ENCODE peak calls at places on chromosomes 5 and 9, in four cellular contexts. I is GM12878, R is K562, B is HepG2. E is an unnamed sample.
A peak's percentile ranks its signal among the peaks of the same experiment; 100 is the strongest.

GRCh38 chr5:133910596-133910995 is 57.8 kb downstream of the C5orf15 start:
- DNase-seq in R (no peak), I (no peak), B (no peak), E (no peak)

GRCh38 chr9:77952641-77953341 is 78.8 kb downstream of the GNAQ start:
- DNase-seq in I (no peak), B (no peak), R (no peak), E (no peak)

GRCh38 chr5:156595132-156595787 is 254.8 kb upstream of the PPP1R2B start:
- DNase-seq in I (no peak), B (no peak), R (no peak), E (no peak)

GRCh38 chr5:73603998-73604397 is 22.0 kb upstream of the ARHGEF28 start:
- DNase-seq in R (no peak), I (no peak), B (no peak), E (no peak)

GRCh38 chr9:16985559-16986348 is 115.3 kb upstream of the BNC2 start:
- DNase-seq in R (no peak), B (no peak), I (no peak), E (no peak)

GRCh38 chr5:56686337-56687198 is 128.8 kb upstream of the MAP3K1 start:
- DNase-seq in I (peak; percentile 46), R (no peak), B (no peak), E (no peak)

GRCh38 chr5:1161832-1162229 is 39.6 kb upstream of the SLC6A19 start:
- DNase-seq in R (no peak), B (no peak), I (no peak), E (no peak)

GRCh38 chr9:1231998-1232919 is 182.1 kb downstream of the DMRT2 start:
- DNase-seq in B (peak; percentile 84), R (no peak), I (no peak), E (no peak)

GRCh38 chr9:17148324-17148723 is 13.5 kb downstream of the CNTLN start:
- DNase-seq in R (no peak), B (no peak), I (no peak), E (no peak)

GRCh38 chr5:102312586-102312985 is 16.5 kb upstream of the SLCO4C1 start:
- DNase-seq in I (no peak), B (no peak), R (no peak), E (no peak)

GRCh38 chr9:18490591-18491370 is 16.8 kb downstream of the ADAMTSL1 start:
- DNase-seq in I (no peak), R (no peak), B (no peak), E (no peak)

GRCh38 chr5:176886336-176887251 is 12.6 kb downstream of the HK3 start:
- DNase-seq in I (no peak), B (no peak), R (no peak), E (no peak)

GRCh38 chr9:122561446-122561845 is 8.5 kb downstream of the OR1N2 start:
- DNase-seq in R (no peak), I (no peak), B (no peak), E (no peak)

GRCh38 chr9:121839726-121840500 is 188.5 kb downstream of the DAB2IP start:
- DNase-seq in R (no peak), B (no peak), I (peak; percentile 40), E (no peak)

GRCh38 chr9:38074441-38074943 is 5.5 kb upstream of the SHB start:
- DNase-seq in R (no peak), I (no peak), B (peak; percentile 72), E (no peak)

GRCh38 chr5:172834570-172835245 is 657 bp downstream of the ERGIC1 start:
- DNase-seq in B (peak; percentile 66), I (no peak), R (no peak), E (peak; percentile 39)

GRCh38 chr5:143248822-143249579 is 154.5 kb downstream of the NR3C1 start:
- DNase-seq in I (no peak), B (peak; percentile 24), R (peak; percentile 64), E (no peak)

GRCh38 chr5:115818821-115819220 is 2.4 kb upstream of the CDO1 start:
- DNase-seq in I (no peak), B (no peak), R (no peak), E (no peak)

DNA sequence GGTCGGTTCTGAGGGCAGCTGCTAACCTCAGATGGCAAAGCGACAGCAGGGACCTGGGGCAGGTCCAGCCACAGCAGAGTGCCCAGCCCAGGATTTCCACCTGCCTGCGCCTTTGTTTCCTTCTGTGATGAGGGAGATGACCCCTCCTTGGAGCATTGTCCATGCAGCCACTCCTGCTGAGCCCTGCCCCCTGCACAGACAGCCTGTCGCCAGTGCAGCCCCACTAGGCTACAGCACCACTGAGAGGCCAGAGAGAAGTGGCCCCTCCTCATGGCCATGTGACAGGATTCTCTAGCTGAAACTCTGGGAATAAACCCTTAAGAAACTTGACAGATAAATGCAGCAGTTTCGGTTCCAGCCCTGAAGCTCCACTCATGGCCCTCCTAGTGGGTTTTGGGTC is 10.5 kb upstream of the MRNIP start:
- DNase-seq in B (no peak), R (no peak), I (no peak), E (no peak)
- TF ChIP-seq FOXM1 in B (no peak), R (no peak), I (no peak), E (no peak)

DNA sequence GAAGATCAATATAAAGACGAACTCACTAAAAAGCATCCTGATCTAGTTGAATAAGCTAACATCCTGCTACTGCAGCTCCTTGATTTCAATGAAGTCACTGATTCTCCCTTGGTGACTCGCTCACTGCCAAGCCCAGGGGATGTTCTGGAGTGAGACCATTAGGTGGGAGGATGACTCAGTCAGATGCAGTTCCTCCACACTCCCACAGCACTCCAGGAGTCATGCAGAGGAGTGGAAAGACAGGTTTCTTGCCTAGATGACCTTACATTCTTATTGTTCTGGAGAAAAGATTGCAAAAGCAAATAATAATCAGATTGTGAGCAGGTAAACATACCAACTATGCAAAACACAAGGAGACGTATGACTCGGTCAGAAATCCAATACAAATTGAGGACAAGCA is 15.3 kb downstream of the GCNT4 start:
- DNase-seq in R (no peak), I (no peak), B (peak; percentile 16), E (peak; percentile 13)
- TF ChIP-seq TARDBP in R (no peak), I (no peak), B (no peak), E (no peak)

DNA sequence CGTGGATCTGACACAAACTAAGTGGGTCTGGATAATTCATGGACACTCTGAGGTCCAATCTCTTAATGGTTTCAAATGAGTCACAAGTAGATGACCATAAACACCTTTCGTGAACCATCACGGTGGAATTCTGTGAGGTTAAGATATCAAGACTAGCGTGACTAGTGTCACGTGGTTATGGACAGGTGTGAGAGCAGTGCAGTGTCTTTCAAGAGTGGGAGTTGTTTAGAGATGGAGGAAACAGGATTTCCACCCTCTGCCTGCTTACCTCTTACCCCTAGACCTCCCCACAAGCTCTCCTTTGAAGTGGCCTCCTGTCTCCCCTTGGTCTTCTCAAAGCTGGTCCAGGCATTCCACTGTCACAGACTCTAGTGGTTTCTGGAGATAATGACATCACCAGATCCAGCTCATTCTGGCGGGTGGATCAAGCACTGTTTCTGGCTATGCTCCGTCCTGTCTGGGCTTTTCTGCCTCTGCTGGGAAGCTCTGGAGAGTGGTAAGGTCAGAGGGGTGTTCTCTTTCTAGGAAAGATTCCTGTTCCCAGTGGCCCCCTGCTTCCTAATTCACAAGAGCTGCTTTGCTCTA is 20.0 kb upstream of the ZNF782 start:
- DNase-seq in B (no peak), I (no peak), R (no peak), E (no peak)
- TF ChIP-seq FOXM1 in B (no peak), I (no peak), R (no peak), E (no peak)

GRCh38 chr9:20320921-20321320 is 301.4 kb downstream of the MLLT3 start:
- DNase-seq in B (no peak), I (no peak), R (no peak), E (no peak)

GRCh38 chr9:20317701-20318100 is 304.6 kb downstream of the MLLT3 start:
- DNase-seq in R (no peak), B (no peak), I (no peak), E (no peak)

GRCh38 chr9:20321683-20322082 is 300.6 kb downstream of the MLLT3 start:
- DNase-seq in B (no peak), I (no peak), R (no peak), E (no peak)

GRCh38 chr9:20319241-20319640 is 303.1 kb downstream of the MLLT3 start:
- DNase-seq in R (no peak), I (no peak), B (no peak), E (no peak)

DNA sequence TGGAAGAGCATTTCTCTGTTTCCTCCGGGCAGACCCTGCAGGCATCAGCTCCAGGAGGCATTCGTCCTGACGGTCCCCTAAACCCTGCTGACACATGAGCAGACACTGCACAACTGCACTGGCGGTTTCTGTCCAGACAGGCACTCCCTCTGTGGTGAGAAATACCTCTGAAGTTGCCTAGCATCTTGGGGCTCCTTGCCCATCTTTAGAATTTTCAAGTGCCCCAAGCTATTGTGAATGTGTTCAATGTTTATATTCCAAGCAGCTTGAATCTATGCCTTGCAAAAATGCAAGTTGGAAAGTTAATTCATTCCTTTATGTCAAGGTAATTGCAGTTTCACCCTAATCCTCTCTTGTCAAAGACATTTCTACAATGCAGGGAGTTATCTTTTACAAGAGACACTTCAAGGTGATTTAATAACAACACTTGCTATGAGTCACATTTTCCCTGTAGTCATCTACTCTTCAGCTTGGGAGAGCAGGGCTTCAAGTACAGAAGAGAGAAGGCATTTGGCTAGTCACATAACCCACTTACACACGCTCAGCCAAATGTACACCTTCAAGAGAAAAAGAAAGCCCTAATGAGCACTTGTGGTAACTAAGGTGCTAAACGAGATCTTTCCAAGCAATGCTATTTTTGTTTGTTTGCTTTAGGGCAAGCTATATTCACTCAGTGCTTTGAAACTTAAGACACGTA is 302.5 kb downstream of the MLLT3 start:
- DNase-seq in I (no peak), B (no peak), R (no peak), E (peak; percentile 45)
- TF ChIP-seq TARDBP in I (no peak), B (no peak), R (no peak), E (no peak)

GRCh38 chr5:114369680-114370417 is 8.0 kb downstream of the KCNN2 start:
- DNase-seq in R (no peak), I (no peak), B (no peak), E (no peak)

GRCh38 chr5:114362197-114362976 is 517 bp downstream of the KCNN2 start:
- DNase-seq in I (no peak), B (no peak), R (no peak), E (peak; percentile 42)

GRCh38 chr5:114362977-114363721 is 1.3 kb downstream of the KCNN2 start:
- DNase-seq in R (no peak), I (no peak), B (no peak), E (no peak)

GRCh38 chr5:114363837-114364236 is 2.0 kb downstream of the KCNN2 start:
- DNase-seq in I (no peak), R (no peak), B (no peak), E (no peak)

GRCh38 chr5:114367029-114367428 is 5.2 kb downstream of the KCNN2 start:
- DNase-seq in B (no peak), I (no peak), R (no peak), E (no peak)
- TF ChIP-seq FOXM1 in B (no peak), I (no peak), R (no peak), E (no peak)

GRCh38 chr9:97617939-97618416 is 15.2 kb downstream of the TSTD2 start:
- DNase-seq in B (no peak), R (no peak), I (no peak), E (no peak)

DNA sequence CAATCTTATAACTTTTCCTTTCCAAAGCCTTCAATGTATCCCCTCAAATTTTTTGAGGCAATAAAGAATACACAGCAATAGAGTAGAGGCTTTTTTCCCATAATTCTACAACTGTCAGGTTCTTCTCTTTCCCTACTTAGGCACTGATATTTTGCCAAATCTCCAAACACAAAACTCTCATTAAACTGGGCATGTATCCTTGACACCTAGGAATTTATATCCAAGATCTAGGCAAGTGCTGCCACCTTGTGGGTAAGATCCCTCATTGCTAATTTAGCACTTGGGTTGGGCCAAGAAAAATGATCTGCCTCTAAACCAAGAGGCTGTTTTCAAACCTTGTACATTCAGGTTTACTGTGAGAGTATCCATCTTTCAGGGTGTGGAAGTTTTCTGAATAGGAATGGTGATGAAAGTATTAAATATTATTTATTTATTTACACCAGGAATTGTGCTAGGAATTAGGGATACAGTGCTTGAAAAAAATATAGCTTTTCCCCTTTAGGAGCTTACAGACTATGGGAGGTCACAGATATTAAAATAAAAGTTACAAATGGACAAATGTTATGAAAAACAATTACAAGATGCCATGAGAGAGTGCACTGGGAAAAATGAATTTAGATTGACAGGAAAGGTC is 17.6 kb downstream of the TSTD2 start:
- DNase-seq in B (peak; percentile 39), I (no peak), R (peak; percentile 60), E (peak; percentile 66)
- TF ChIP-seq TARDBP in B (no peak), I (no peak), R (no peak), E (no peak)

E was measured in HEK293T.